ENCODE peak calls at places on chromosomes 6 and 20, in five cellular contexts. B, O, D, A and J are unnamed samples.

GRCh38 chr20:62624325-62624690 is 18.0 kb upstream of the SLCO4A1 start:
- DNase-seq in B (no peak), A (no peak), O (no peak), D (no peak), J (peak)

GRCh38 chr6:206264-206663 is 86.0 kb upstream of the DUSP22 start:
- DNase-seq in D (no peak), A (no peak), B (no peak), O (no peak), J (no peak)

GRCh38 chr20:23257106-23257761 is 93.4 kb upstream of the NXT1 start:
- DNase-seq in D (no peak), A (no peak), B (no peak), O (no peak), J (no peak)

GRCh38 chr6:12587096-12587495 is 129.5 kb upstream of the PHACTR1 start:
- DNase-seq in D (no peak), B (no peak), O (no peak), A (no peak), J (no peak)

GRCh38 chr6:10163159-10163962 is 251.5 kb downstream of the TFAP2A start:
- DNase-seq in B (no peak), A (no peak), D (no peak), O (no peak), J (no peak)

GRCh38 chr6:87705070-87705691 is 3.1 kb upstream of the AKIRIN2 start:
- DNase-seq in A (no peak), B (peak), D (no peak), O (no peak), J (peak)

GRCh38 chr6:79438015-79438414 is 99.2 kb downstream of the LCA5 start:
- DNase-seq in O (peak), B (no peak), A (no peak), D (no peak), J (no peak)

GRCh38 chr20:31751126-31751525 is 12.0 kb downstream of the TPX2 start:
- DNase-seq in B (no peak), A (no peak), D (peak), O (no peak), J (no peak)

GRCh38 chr20:62628691-62629090 is 13.6 kb upstream of the SLCO4A1 start:
- DNase-seq in D (no peak), A (no peak), O (no peak), B (peak), J (no peak)

GRCh38 chr6:78993955-78994354 is 84.1 kb downstream of the PHIP start:
- DNase-seq in D (no peak), O (no peak), B (no peak), A (no peak), J (no peak)

GRCh38 chr20:50608750-50609104 is 82.6 kb downstream of the RIPOR3 start:
- DNase-seq in D (no peak), O (no peak), A (no peak), B (no peak), J (no peak)

GRCh38 chr6:142444800-142445405 is 143.1 kb downstream of the ADGRG6 start:
- DNase-seq in O (no peak), B (no peak), A (no peak), D (no peak), J (no peak)

GRCh38 chr6:162099685-162100084 is 627.9 kb downstream of the PRKN start:
- DNase-seq in O (no peak), A (no peak), B (peak), D (peak), J (no peak)

GRCh38 chr6:3061501-3061941 is 6.8 kb upstream of the RIPK1 start:
- DNase-seq in A (no peak), B (no peak), O (no peak), D (no peak), J (no peak)

GRCh38 chr6:4384638-4385036 is 249.3 kb upstream of the ECI2 start:
- DNase-seq in A (no peak), D (no peak), O (no peak), B (no peak), J (no peak)

GRCh38 chr6:16391451-16391912 is 153.1 kb downstream of the GMPR start:
- DNase-seq in O (no peak), B (no peak), A (no peak), D (peak), J (no peak)

GRCh38 chr6:7260291-7261029 is 52.5 kb downstream of the SSR1 start:
- DNase-seq in A (no peak), B (no peak), D (no peak), O (no peak), J (no peak)

GRCh38 chr20:36859282-36859555 is 16.7 kb upstream of the TLDC2 start:
- DNase-seq in O (no peak), B (no peak), A (no peak), D (no peak), J (no peak)

GRCh38 chr6:14452567-14453527 is 335.3 kb downstream of the CD83 start:
- DNase-seq in D (no peak), A (no peak), O (no peak), B (no peak), J (peak)

GRCh38 chr20:967796-968742 is 34.0 kb downstream of the RSPO4 start:
- DNase-seq in B (peak), D (no peak), A (no peak), O (no peak), J (no peak)

GRCh38 chr6:32047084-32047478 is 8.9 kb downstream of the CYP21A2 start:
- DNase-seq in D (no peak), A (no peak), B (no peak), O (peak), J (no peak)

GRCh38 chr20:22584630-22584921 is 204 bp upstream of the FOXA2 start:
- DNase-seq in A (no peak), D (no peak), B (peak), O (no peak), J (no peak)

GRCh38 chr20:6590891-6591679 is 176.4 kb upstream of the BMP2 start:
- DNase-seq in A (no peak), B (no peak), O (no peak), D (peak), J (no peak)

GRCh38 chr6:166515072-166515810 is 71.2 kb downstream of the RAMACL start:
- DNase-seq in A (peak), O (no peak), D (peak), B (peak), J (peak)

GRCh38 chr6:141467881-141468280 is 664.8 kb upstream of the GJE1 start:
- DNase-seq in D (no peak), A (no peak), O (no peak), B (no peak), J (no peak)

GRCh38 chr20:32968833-32969241 is 35.4 kb downstream of the SUN5 start:
- DNase-seq in A (no peak), D (no peak), B (no peak), O (no peak), J (peak)

GRCh38 chr20:9035129-9035528 is 33.8 kb upstream of the PLCB4 start:
- DNase-seq in D (peak), B (peak), A (no peak), O (no peak), J (no peak)

GRCh38 chr20:34998331-34998950 is 42.8 kb downstream of the MYH7B start:
- DNase-seq in O (no peak), D (no peak), B (no peak), A (no peak), J (no peak)
- TF ChIP-seq CTCF in O (no peak), D (no peak), B (no peak), A (no peak), J (no peak)

GRCh38 chr6:132289761-132290160 is 111.5 kb downstream of the MOXD1 start:
- DNase-seq in B (no peak), A (no peak), O (no peak), D (no peak), J (no peak)
- TF ChIP-seq CTCF in B (no peak), A (no peak), O (no peak), D (no peak), J (no peak)

GRCh38 chr6:34793877-34794276 is 2.0 kb downstream of the BLTP3A start:
- DNase-seq in A (no peak), B (no peak), D (no peak), O (no peak), J (no peak)

GRCh38 chr6:34792605-34793500 is 970 bp downstream of the BLTP3A start:
- DNase-seq in O (no peak), B (peak), D (no peak), A (peak), J (peak)

GRCh38 chr6:34791842-34792604 is at the start of gene BLTP3A:
- DNase-seq in D (no peak), B (peak), O (peak), A (peak), J (peak)

GRCh38 chr6:34788111-34788510 is 3.8 kb upstream of the BLTP3A start:
- DNase-seq in D (no peak), B (no peak), O (no peak), A (no peak), J (no peak)

DNA sequence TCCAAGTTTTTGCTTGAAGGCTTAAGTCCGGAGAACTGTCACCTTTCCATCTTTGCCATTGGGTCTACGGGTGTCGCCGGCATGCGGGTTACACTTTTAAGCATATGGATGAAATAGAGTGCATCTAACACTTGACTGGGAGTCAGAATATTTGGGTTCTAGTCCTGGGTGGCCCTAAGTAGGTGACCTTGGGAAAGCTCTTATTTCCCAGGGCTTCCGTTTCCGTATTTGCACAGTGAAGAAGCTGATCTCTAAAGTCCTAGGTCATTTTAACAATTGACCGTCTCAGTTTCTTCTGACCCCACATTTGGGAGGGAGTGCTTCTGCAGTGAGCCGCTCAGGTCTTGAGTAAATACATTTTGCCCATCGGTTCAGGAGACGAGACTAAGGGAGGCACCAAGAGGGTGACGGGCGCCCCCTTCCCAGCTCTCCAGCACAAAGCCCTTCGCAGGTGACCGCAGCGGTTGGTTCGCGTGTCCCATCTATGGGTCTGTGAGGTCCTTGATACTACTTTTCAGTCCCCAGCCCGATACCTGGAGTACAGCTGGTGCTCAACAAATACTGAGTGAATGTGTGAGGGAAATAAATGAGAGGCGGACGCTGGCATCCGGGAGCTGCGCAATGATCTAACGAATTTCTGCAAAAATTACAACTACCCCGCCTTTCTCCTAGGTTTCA is 580 bp upstream of the BLTP3A start:
- DNase-seq in D (no peak), O (peak), B (peak), A (peak), J (peak)
- TF ChIP-seq CTCF in D (peak), O (no peak), B (peak), A (peak), J (peak)

GRCh38 chr6:115545410-115545986 is 515.2 kb downstream of the FRK start:
- DNase-seq in D (no peak), A (no peak), B (peak), O (no peak), J (no peak)
- TF ChIP-seq CTCF in D (no peak), A (no peak), B (peak), O (peak), J (no peak)

DNA sequence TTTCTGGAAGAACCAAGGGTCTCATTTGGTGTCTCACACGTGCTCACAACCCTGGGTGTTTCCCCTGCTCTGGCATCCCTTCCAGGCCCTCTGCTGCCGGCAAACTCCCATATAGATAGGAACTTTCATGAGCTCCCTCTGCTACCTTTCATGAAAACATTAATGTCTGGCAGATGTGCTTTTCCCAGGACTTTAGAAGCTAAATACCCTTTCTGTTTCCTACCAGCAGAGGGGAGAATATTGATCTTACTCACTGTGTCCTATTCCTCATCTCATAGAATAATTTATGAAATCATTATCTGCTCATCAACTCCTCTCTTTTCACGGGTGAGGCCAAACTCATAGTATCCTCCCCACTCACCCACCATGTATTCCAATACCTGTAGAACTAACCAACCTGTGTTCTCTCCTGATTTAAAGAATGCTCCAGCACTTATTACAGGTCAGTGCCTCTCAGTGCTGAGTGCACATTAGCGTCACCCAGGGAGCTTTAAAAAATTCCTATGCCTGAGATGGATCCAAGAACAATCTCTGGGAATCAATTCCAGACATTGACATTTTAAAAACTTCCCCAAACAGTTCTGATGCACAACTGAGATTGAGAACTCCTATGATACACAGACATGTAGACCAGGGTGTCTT is 298.5 kb upstream of the JAG1 start:
- DNase-seq in B (no peak), D (no peak), A (no peak), O (no peak), J (no peak)
- TF ChIP-seq CTCF in B (no peak), D (no peak), A (no peak), O (no peak), J (no peak)

GRCh38 chr20:39960522-39961420 is 728.3 kb downstream of the MAFB start:
- DNase-seq in O (peak), D (no peak), B (no peak), A (no peak), J (no peak)
- TF ChIP-seq CTCF in O (peak), D (no peak), B (no peak), A (no peak), J (no peak)

GRCh38 chr6:127515234-127515793 is 3.8 kb downstream of the MTCL3 start:
- DNase-seq in D (no peak), O (no peak), A (peak), B (no peak), J (peak)
- TF ChIP-seq CTCF in D (no peak), O (no peak), A (peak), B (no peak), J (no peak)

DNA sequence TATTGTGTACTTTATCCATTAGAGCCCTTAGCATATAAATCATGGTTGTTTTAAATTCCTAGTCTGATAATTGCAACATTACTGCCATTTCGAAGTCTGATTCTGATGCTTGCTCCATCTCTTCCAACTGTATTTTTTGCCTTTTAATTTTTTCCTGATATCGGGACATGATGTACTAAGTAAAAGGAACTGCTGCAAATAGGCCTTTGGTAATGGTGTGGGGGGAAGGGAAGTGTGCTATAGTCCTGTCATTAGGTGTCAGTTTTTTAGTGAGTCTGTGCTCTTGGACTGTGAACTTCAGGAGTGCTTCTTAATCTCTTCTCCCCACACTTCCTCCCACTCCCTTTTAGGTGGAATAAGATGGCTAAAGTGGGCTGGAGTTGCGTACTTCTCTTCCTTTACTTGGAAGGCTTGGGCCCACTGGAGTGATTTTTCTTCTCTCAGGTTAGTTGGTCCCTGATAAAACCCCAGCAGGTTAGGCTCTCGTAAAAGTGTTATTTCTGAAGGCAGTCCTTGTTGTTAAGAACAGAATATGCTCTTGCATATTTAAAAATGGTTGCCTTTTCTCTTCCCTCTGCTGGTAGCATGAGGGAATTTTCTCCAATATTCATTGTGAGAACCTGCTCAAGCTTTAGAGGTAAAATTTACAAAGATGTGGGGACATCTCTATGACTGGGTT is 18.1 kb downstream of the STXBP5 start:
- DNase-seq in O (no peak), B (peak), A (no peak), D (no peak), J (no peak)
- TF ChIP-seq CTCF in O (peak), B (no peak), A (no peak), D (peak), J (no peak)